ENCODE peak calls at places on chromosomes 12 and 14, in six cellular contexts. I is dorsolateral prefrontal cortex, C is LoVo, F is anterior cingulate cortex, U is NCI-H1092, R is NCI-H1930. A is an unnamed sample.

GRCh38 chr14:20190596-20190995 is at the start of gene OR11G2:
- DNase-seq in U (no peak), F (no peak), R (no peak), C (no peak), I (no peak), A (no peak)

GRCh38 chr14:61620130-61620946 is 75.0 kb upstream of the HIF1A start:
- DNase-seq in R (no peak), C (no peak), U (no peak), I (no peak), F (no peak), A (no peak)

GRCh38 chr12:124456652-124457152 is 110.7 kb downstream of the NCOR2 start:
- DNase-seq in F (no peak), U (no peak), R (no peak), C (no peak), I (no peak), A (no peak)

GRCh38 chr12:132056959-132057358 is 87.2 kb downstream of the DDX51 start:
- DNase-seq in F (no peak), R (no peak), U (no peak), I (no peak), C (no peak), A (no peak)

GRCh38 chr14:41609704-41610183 is 3.1 kb downstream of the LRFN5 start:
- DNase-seq in C (no peak), U (peak; percentile 94), I (no peak), R (peak; percentile 12), F (no peak), A (no peak)

GRCh38 chr14:54555651-54556050 is 11.3 kb upstream of the SAMD4A start:
- DNase-seq in I (no peak), U (no peak), C (no peak), F (no peak), R (no peak), A (no peak)

GRCh38 chr14:20998139-20998538 is 954 bp upstream of the SLC39A2 start:
- DNase-seq in C (no peak), U (no peak), I (no peak), F (no peak), R (no peak), A (no peak)

GRCh38 chr12:112419269-112420133 is 754 bp downstream of the PTPN11 start:
- DNase-seq in F (no peak), C (peak; percentile 76), U (no peak), I (no peak), R (no peak), A (no peak)

A was measured in HCT116.